ENCODE peak calls at places on chromosomes 4 and X, in four cellular contexts. H is dorsolateral prefrontal cortex, N is nephron progenitor cell, Z is H9. Q is an unnamed sample.

GRCh38 chr4:159516556-159516955 is 413.7 kb downstream of the RAPGEF2 start:
- DNase-seq in N (no peak), H (no peak), Z (no peak), Q (no peak)

GRCh38 chr4:53558061-53558801 is 33.1 kb downstream of the LNX1 start:
- DNase-seq in Z (no peak), N (no peak), H (peak; percentile 83), Q (peak; percentile 10)

GRCh38 chrX:17597836-17598434 is 139.4 kb upstream of the SCML1 start:
- DNase-seq in H (peak; percentile 5), N (no peak), Z (no peak), Q (peak; percentile 65)

GRCh38 chrX:150546711-150547153 is 21.7 kb upstream of the MTM1 start:
- DNase-seq in Z (no peak), H (no peak), N (no peak), Q (no peak)

GRCh38 chr4:3227878-3228675 is 20.9 kb upstream of the MSANTD1 start:
- DNase-seq in H (no peak), N (no peak), Z (no peak), Q (no peak)

GRCh38 chr4:1361391-1361790 is 14.4 kb downstream of the UVSSA start:
- DNase-seq in H (no peak), N (no peak), Z (no peak), Q (no peak)

GRCh38 chr4:68404153-68404552 is 43.1 kb upstream of the TMPRSS11E start:
- DNase-seq in Z (peak; percentile 68), N (no peak), H (no peak), Q (no peak)

GRCh38 chr4:10115271-10115656 is 1.3 kb downstream of the WDR1 start:
- DNase-seq in N (no peak), H (no peak), Z (no peak), Q (no peak)

GRCh38 chrX:2614911-2615310 is 76.2 kb upstream of the CD99 start:
- DNase-seq in Z (no peak), H (no peak), N (no peak), Q (no peak)

GRCh38 chr4:158161561-158162354 is 11.1 kb downstream of the GASK1B start:
- DNase-seq in N (no peak), H (no peak), Z (no peak), Q (peak; percentile 48)

GRCh38 chr4:616911-617643 is 8.3 kb upstream of the PDE6B start:
- DNase-seq in Z (no peak), H (no peak), N (no peak), Q (no peak)

GRCh38 chr4:150911326-150911725 is 103.8 kb downstream of the LRBA start:
- DNase-seq in N (no peak), Z (no peak), H (no peak), Q (no peak)

GRCh38 chrX:63751481-63751880 is 33.5 kb downstream of the ARHGEF9 start:
- DNase-seq in N (no peak), Z (no peak), H (no peak), Q (no peak)

GRCh38 chrX:129695937-129696336 is 41.2 kb upstream of the APLN start:
- DNase-seq in H (no peak), Z (no peak), N (no peak), Q (no peak)

GRCh38 chr4:7160439-7160838 is 31.9 kb upstream of the SORCS2 start:
- DNase-seq in Z (peak; percentile 11), H (no peak), N (no peak), Q (no peak)

GRCh38 chrX:53241558-53241957 is 16.6 kb upstream of the KDM5C start:
- DNase-seq in N (no peak), H (no peak), Z (no peak), Q (no peak)

GRCh38 chrX:53237056-53237455 is 12.0 kb upstream of the KDM5C start:
- DNase-seq in Z (no peak), H (no peak), N (no peak), Q (no peak)

GRCh38 chrX:53242310-53242709 is 17.3 kb upstream of the KDM5C start:
- DNase-seq in Z (no peak), N (no peak), H (no peak), Q (no peak)

GRCh38 chrX:53236025-53236679 is 11.1 kb upstream of the KDM5C start:
- DNase-seq in H (no peak), Z (no peak), N (no peak), Q (no peak)

GRCh38 chrX:53239474-53239873 is 14.5 kb upstream of the KDM5C start:
- DNase-seq in H (no peak), N (no peak), Z (peak; percentile 46), Q (no peak)
- TF ChIP-seq CTCF in H (no peak), N (no peak), Z (peak; percentile 57), Q (no peak)

DNA sequence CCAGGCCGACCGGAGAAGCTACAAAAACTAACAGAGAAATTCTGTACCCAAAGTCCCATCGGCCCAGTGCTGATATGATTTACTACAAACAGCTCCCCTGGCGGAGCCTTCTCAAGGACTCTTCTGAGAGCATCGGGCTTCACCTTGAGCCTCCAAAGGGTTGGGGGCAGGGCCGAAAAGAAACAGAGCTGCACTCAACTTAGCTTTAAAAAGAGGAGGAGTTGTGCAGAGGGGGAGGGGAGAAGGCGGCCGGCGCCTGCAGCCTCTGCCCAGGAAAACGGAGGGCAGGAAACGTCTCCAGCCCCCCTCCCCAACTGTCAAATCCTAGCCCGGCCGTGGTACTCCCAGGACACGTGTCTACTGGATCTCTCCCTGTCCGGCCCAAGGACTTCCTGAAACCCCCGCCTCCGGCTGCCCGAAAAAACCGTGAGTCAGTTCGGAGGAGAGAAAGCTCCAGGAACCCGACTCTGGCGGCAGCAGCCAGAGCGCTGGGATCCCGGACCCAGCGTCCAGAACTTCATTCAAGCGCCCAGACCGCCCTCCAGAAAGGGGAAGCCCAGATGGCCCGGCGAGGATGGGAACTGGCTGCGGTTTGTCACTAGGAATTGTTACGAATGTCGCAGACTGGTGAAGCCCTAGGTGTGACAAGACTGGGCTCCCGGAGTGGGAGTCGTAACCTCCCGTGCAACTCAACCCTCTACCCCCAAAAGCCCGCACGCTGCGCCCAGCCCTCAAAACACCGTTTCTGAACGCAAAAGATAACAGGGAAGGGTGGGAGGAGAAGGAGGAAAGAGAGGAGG is 1.0 kb downstream of the ADAMTS3 start:
- DNase-seq in N (peak; percentile 84), Z (peak; percentile 94), H (no peak), Q (peak; percentile 55)
- TF ChIP-seq CTCF in N (no peak), Z (peak; percentile 62), H (no peak), Q (peak; percentile 13)

GRCh38 chrX:110665636-110666035 is 130.0 kb downstream of the CHRDL1 start:
- DNase-seq in N (peak; percentile 62), H (no peak), Z (peak; percentile 55), Q (no peak)
- TF ChIP-seq CTCF in N (peak; percentile 58), H (peak; percentile 22), Z (peak; percentile 80), Q (no peak)

GRCh38 chrX:39601193-39602085 is 496.3 kb downstream of the BCOR start:
- DNase-seq in N (peak; percentile 27), Z (no peak), H (no peak), Q (no peak)
- TF ChIP-seq CTCF in N (no peak), Z (no peak), H (no peak), Q (no peak)

GRCh38 chr4:86593726-86594558 is at the start of gene PTPN13:
- DNase-seq in N (peak; percentile 99), Z (peak; percentile 100), H (peak; percentile 70), Q (peak; percentile 91)
- TF ChIP-seq CTCF in N (no peak), Z (peak; percentile 11), H (peak; percentile 22), Q (no peak)